ENCODE peak calls at places on chromosomes 16 and 17, in seven cellular contexts. W, H, E, Z, Q, D and K are unnamed samples.

GRCh38 chr16:578870-579405 is 9.2 kb downstream of the PIGQ start:
- DNase-seq in W (peak), H (no peak), E (no peak), Z (peak), Q (peak), D (peak), K (peak)

GRCh38 chr16:10738231-10739077 is 5.2 kb upstream of the NUBP1 start:
- DNase-seq in W (no peak), H (no peak), E (peak), Z (peak), Q (no peak), D (peak), K (no peak)

GRCh38 chr17:17682737-17683675 is 1.7 kb downstream of the RAI1 start:
- DNase-seq in W (peak), H (peak), E (peak), Z (peak), Q (peak), D (peak), K (peak)

GRCh38 chr17:3986270-3986938 is 22.2 kb upstream of the ATP2A3 start:
- DNase-seq in W (no peak), H (no peak), E (no peak), Z (no peak), Q (no peak), D (no peak), K (no peak)

GRCh38 chr17:74011963-74012362 is 191.5 kb upstream of the RPL38 start:
- DNase-seq in W (no peak), H (no peak), E (no peak), Z (no peak), Q (no peak), D (peak), K (no peak)

GRCh38 chr17:19016881-19017280 is 12.3 kb upstream of the FAM83G start:
- DNase-seq in W (no peak), H (no peak), E (no peak), Z (no peak), Q (no peak), D (no peak), K (no peak)

GRCh38 chr17:81037783-81038733 is 3.1 kb downstream of the BAIAP2 start:
- DNase-seq in W (no peak), H (no peak), E (no peak), Z (no peak), Q (no peak), D (peak), K (no peak)

GRCh38 chr16:58339452-58339938 is 44.7 kb upstream of the PRSS54 start:
- DNase-seq in W (peak), H (no peak), E (no peak), Z (no peak), Q (no peak), D (peak), K (no peak)

GRCh38 chr17:40091691-40092397 is 8.5 kb downstream of the NR1D1 start:
- DNase-seq in W (no peak), H (no peak), E (no peak), Z (no peak), Q (no peak), D (no peak), K (no peak)

GRCh38 chr17:39634384-39634871 is 2.5 kb upstream of the STARD3 start:
- DNase-seq in W (peak), H (no peak), E (no peak), Z (no peak), Q (no peak), D (peak), K (no peak)

GRCh38 chr16:50096791-50097190 is 31.0 kb downstream of the HEATR3 start:
- DNase-seq in W (no peak), H (peak), E (no peak), Z (no peak), Q (no peak), D (no peak), K (no peak)

GRCh38 chr16:46974352-46974751 is 878 bp upstream of the DNAJA2 start:
- DNase-seq in W (no peak), H (no peak), E (no peak), Z (no peak), Q (no peak), D (peak), K (no peak)

GRCh38 chr17:17922198-17922901 is 49.9 kb downstream of the TOM1L2 start:
- DNase-seq in W (peak), H (no peak), E (no peak), Z (no peak), Q (no peak), D (peak), K (no peak)